ENCODE peak calls at places on chromosomes 5 and 9, in seven cellular contexts. A, I, L, V, N, S and J are unnamed samples.

GRCh38 chr5:74370168-74370567 is 270.4 kb downstream of the ENC1 start:
- DNase-seq in A (no peak), I (no peak), L (no peak), V (no peak), N (no peak), S (no peak), J (no peak)

GRCh38 chr5:157290981-157291711 is 25.2 kb downstream of the CYFIP2 start:
- DNase-seq in A (no peak), I (no peak), L (no peak), V (no peak), N (no peak), S (no peak), J (peak)

GRCh38 chr5:141848771-141849370 is 29.3 kb downstream of the PCDH1 start:
- DNase-seq in A (peak), I (no peak), L (peak), V (no peak), N (peak), S (peak), J (peak)

GRCh38 chr5:138466058-138466899 is 1.0 kb downstream of the EGR1 start:
- DNase-seq in A (no peak), I (no peak), L (no peak), V (peak), N (no peak), S (peak), J (no peak)

GRCh38 chr5:83256091-83256775 is 178.9 kb downstream of the XRCC4 start:
- DNase-seq in A (no peak), I (no peak), L (no peak), V (no peak), N (no peak), S (no peak), J (peak)

GRCh38 chr5:175654346-175654745 is 3.5 kb upstream of the HRH2 start:
- DNase-seq in A (peak), I (no peak), L (no peak), V (no peak), N (no peak), S (no peak), J (no peak)

GRCh38 chr9:124733964-124734740 is 37.0 kb downstream of the NR6A1 start:
- DNase-seq in A (peak), I (no peak), L (no peak), V (no peak), N (no peak), S (peak), J (no peak)

GRCh38 chr5:39447059-39447458 is 22.3 kb upstream of the DAB2 start:
- DNase-seq in A (no peak), I (no peak), L (no peak), V (no peak), N (no peak), S (no peak), J (no peak)

GRCh38 chr9:126454250-126454649 is 127.6 kb downstream of the MVB12B start:
- DNase-seq in A (no peak), I (no peak), L (no peak), V (no peak), N (no peak), S (no peak), J (no peak)

GRCh38 chr5:127770272-127770671 is 67.1 kb downstream of the CCDC192 start:
- DNase-seq in A (no peak), I (no peak), L (no peak), V (no peak), N (no peak), S (no peak), J (no peak)

GRCh38 chr9:69899491-69899890 is 78.9 kb downstream of the CFAP95 start:
- DNase-seq in A (no peak), I (no peak), L (no peak), V (no peak), N (no peak), S (no peak), J (no peak)

GRCh38 chr5:35229076-35230042 is 928 bp downstream of the PRLR start:
- DNase-seq in A (no peak), I (no peak), L (no peak), V (no peak), N (peak), S (peak), J (peak)

GRCh38 chr9:93332317-93332716 is 119.2 kb upstream of the FAM120A start:
- DNase-seq in A (no peak), I (no peak), L (no peak), V (no peak), N (no peak), S (no peak), J (no peak)

GRCh38 chr5:89034588-89034987 is 151.6 kb upstream of the MEF2C start:
- DNase-seq in A (no peak), I (no peak), L (no peak), V (no peak), N (no peak), S (no peak), J (no peak)

GRCh38 chr5:421287-421880 is 21.6 kb upstream of the EXOC3 start:
- DNase-seq in A (no peak), I (no peak), L (no peak), V (no peak), N (no peak), S (no peak), J (no peak)

GRCh38 chr9:110538169-110538568 is 41.4 kb downstream of the SVEP1 start:
- DNase-seq in A (no peak), I (no peak), L (no peak), V (no peak), N (no peak), S (no peak), J (peak)

GRCh38 chr9:37471942-37472679 is 6.9 kb upstream of the ZBTB5 start:
- DNase-seq in A (no peak), I (peak), L (no peak), V (no peak), N (no peak), S (no peak), J (peak)

GRCh38 chr9:5922192-5922591 is 31.5 kb downstream of the MLANA start:
- DNase-seq in A (no peak), I (no peak), L (no peak), V (no peak), N (no peak), S (no peak), J (no peak)

GRCh38 chr9:86096382-86096781 is 3.0 kb downstream of the GOLM1 start:
- DNase-seq in A (no peak), I (no peak), L (no peak), V (no peak), N (no peak), S (no peak), J (peak)

GRCh38 chr5:148805323-148806290 is 20.8 kb upstream of the ADRB2 start:
- DNase-seq in A (no peak), I (peak), L (no peak), V (no peak), N (no peak), S (no peak), J (no peak)

GRCh38 chr5:172180936-172181335 is 7.1 kb downstream of the STK10 start:
- DNase-seq in A (no peak), I (no peak), L (no peak), V (peak), N (no peak), S (no peak), J (no peak)

GRCh38 chr9:34218452-34218851 is 39.6 kb downstream of the UBAP1 start:
- DNase-seq in A (no peak), I (no peak), L (no peak), V (no peak), N (no peak), S (no peak), J (no peak)

GRCh38 chr9:13354733-13355132 is 75.2 kb upstream of the MPDZ start:
- DNase-seq in A (peak), I (peak), L (no peak), V (no peak), N (no peak), S (no peak), J (peak)